ENCODE peak calls at places on chromosomes 1 and 21, in ten cellular contexts. N is uterus; F is right cardiac atrium; T is CD4-positive, alpha-beta memory T cell; U is CD8-positive, alpha-beta memory T cell; K is A549; V is heart left ventricle; B is left ventricle myocardium inferior; I is PC-9; S is Peyer's patch. H is an unnamed sample. For H3K4me1, the result is how much of the 10 kb centered on the place peaks cover.

GRCh38 chr1:243523766-243524165 is 267.9 kb downstream of the SDCCAG8 start:
- DNase-seq in U (no peak), S (no peak), T (no peak), B (no peak), I (no peak), V (no peak), N (no peak), F (no peak), K (no peak), H (no peak)

GRCh38 chr1:45490121-45490622 is 791 bp downstream of the TESK2 start:
- DNase-seq in K (no peak), I (peak), N (no peak), F (no peak), U (no peak), V (no peak), S (no peak), T (no peak), B (no peak), H (no peak)

GRCh38 chr1:87146538-87146937 is 182.1 kb upstream of the LMO4 start:
- DNase-seq in N (no peak), U (no peak), I (no peak), S (no peak), T (no peak), F (no peak), B (no peak), V (no peak), K (no peak), H (no peak)

GRCh38 chr1:38005195-38006007 is at the start of gene FHL3:
- DNase-seq in B (peak), I (peak), K (no peak), V (peak), F (peak), U (no peak), T (no peak), N (peak), S (peak), H (no peak)

GRCh38 chr21:38306407-38306806 is 49.6 kb downstream of the KCNJ15 start:
- DNase-seq in N (no peak), S (no peak), T (peak), K (peak), I (no peak), F (no peak), U (no peak), B (no peak), V (no peak), H (no peak)

GRCh38 chr1:169148472-169149252 is 42.2 kb downstream of the ATP1B1 start:
- DNase-seq in B (no peak), I (no peak), U (no peak), K (peak), V (no peak), T (no peak), F (no peak), N (no peak), S (no peak), H (no peak)

GRCh38 chr1:27335506-27336422 is 6.1 kb upstream of the SYTL1 start:
- DNase-seq in V (peak), N (no peak), U (no peak), T (no peak), B (no peak), K (no peak), S (no peak), F (peak), I (no peak), H (no peak)

GRCh38 chr1:42957880-42958487 is 684 bp downstream of the SLC2A1 start:
- DNase-seq in I (peak), V (peak), U (peak), K (peak), B (peak), T (peak), N (peak), S (peak), F (peak), H (peak)

GRCh38 chr1:89733748-89734147 is 87.1 kb upstream of the LRRC8D start:
- DNase-seq in F (no peak), N (no peak), T (no peak), U (no peak), S (no peak), K (no peak), B (no peak), I (no peak), V (no peak), H (no peak)

GRCh38 chr1:201447911-201448871 is 20.8 kb downstream of the PHLDA3 start:
- DNase-seq in N (peak), T (peak), K (peak), B (peak), F (peak), U (peak), S (peak), V (peak), I (peak), H (peak)

GRCh38 chr21:28644762-28645161 is 347.9 kb downstream of the LTN1 start:
- DNase-seq in F (no peak), T (no peak), U (no peak), V (no peak), B (no peak), S (no peak), K (no peak), N (no peak), I (no peak), H (no peak)

GRCh38 chr21:20882462-20883415 is 115.5 kb upstream of the NCAM2 start:
- DNase-seq in I (peak), B (no peak), N (no peak), T (no peak), V (no peak), S (no peak), U (no peak), F (no peak), K (peak), H (no peak)

GRCh38 chr1:2823921-2824660 is 22.6 kb upstream of the TTC34 start:
- DNase-seq in T (no peak), S (no peak), V (no peak), N (no peak), U (no peak), K (no peak), F (peak), I (no peak), B (no peak), H (no peak)

GRCh38 chr1:3743826-3744225 is 8.4 kb upstream of the CCDC27 start:
- DNase-seq in F (peak), T (no peak), S (no peak), I (no peak), K (no peak), V (peak), B (no peak), U (no peak), N (no peak), H (no peak)

GRCh38 chr1:25219661-25220251 is 12.5 kb downstream of the SYF2 start:
- DNase-seq in I (no peak), U (no peak), T (no peak), V (no peak), F (no peak), N (no peak), B (no peak), K (no peak), S (no peak), H (no peak)
- H3K27ac ChIP-seq in I (no peak), U (no peak), T (no peak), V (no peak), F (no peak), N (no peak), B (no peak), K (no peak), S (no peak), H (no peak)

DNA sequence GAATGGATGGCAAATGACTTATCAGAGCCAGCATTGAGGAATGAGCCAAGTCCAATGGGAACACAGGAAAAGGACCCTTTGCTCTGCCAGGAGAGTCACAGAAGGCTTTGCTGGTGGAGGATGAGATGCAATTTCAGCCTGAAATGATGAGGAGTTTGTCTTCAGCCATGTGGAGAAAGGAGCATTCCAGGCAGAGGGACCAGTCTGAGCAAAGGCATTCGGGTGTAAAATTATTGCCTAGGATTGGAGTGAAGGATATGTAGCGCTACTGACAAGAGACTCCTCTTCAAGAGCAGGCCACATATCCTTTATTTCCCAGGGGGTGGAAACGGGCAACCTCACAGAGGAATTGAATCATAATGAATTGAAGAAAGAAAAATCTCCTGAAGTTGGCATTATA is 1.1 kb upstream of the CSF1 start:
- DNase-seq in S (no peak), F (no peak), N (no peak), K (no peak), V (no peak), T (no peak), U (no peak), I (no peak), B (no peak), H (no peak)
- H3K4me1 ChIP-seq in S (under half), F (under half), N (under half), K (under half), V (half or more), T (half or more), U (half or more), I (under half), B (half or more), H (under half)

GRCh38 chr1:9110669-9111356 is 18.1 kb downstream of the GPR157 start:
- DNase-seq in K (peak), U (peak), I (peak), V (peak), T (peak), F (peak), N (peak), B (peak), S (peak), H (peak)
- H3K27ac ChIP-seq in K (peak), U (no peak), I (peak), V (no peak), T (no peak), F (no peak), N (no peak), B (no peak), S (no peak), H (no peak)

DNA sequence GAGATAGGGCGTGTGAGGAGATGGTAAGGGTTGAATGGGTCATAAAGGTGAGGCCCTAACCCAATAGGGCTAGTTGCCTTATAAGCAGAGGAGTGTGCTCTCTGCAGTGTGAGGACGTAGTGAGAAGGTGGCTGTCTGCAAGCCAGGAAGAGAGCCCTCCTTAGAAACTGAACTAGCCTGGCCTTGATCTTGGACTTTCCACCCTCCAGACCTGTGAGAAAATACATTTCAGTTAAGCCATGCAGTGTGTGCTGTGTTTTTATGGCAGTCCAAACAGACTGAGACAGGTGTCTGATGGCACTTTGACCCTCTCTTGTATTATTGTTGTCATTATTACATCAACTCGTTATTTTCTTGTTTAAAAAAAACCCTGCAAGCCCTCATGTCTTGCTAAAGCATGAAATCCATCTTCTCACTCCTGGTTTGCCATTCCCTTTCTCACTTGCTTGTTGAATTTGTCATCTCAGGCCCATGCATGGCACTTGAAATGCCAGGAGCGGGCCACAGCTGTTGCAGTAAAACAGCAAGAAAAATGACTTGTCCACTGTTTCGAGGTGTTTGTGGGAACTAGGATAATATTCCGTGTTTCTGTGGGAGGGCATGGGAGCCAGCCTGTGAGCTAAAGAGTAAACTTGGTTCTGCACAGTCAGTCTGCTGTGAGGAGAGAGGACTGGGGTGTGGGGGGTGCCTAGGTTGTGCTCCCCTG is 78.6 kb downstream of the STUM start:
- DNase-seq in I (no peak), F (no peak), K (no peak), V (peak), U (no peak), N (peak), T (no peak), S (no peak), B (no peak), H (no peak)
- H3K4me1 ChIP-seq in I (under half), F (under half), K (under half), V (under half), U (under half), N (under half), T (under half), S (under half), B (under half), H (under half)

GRCh38 chr1:176773038-176773437 is 310.1 kb downstream of the PAPPA2 start:
- DNase-seq in V (no peak), S (no peak), N (no peak), B (no peak), T (no peak), F (no peak), I (no peak), U (no peak), K (no peak), H (no peak)
- H3K27ac ChIP-seq in V (no peak), S (no peak), N (no peak), B (no peak), T (no peak), F (no peak), I (no peak), U (no peak), K (no peak), H (no peak)

DNA sequence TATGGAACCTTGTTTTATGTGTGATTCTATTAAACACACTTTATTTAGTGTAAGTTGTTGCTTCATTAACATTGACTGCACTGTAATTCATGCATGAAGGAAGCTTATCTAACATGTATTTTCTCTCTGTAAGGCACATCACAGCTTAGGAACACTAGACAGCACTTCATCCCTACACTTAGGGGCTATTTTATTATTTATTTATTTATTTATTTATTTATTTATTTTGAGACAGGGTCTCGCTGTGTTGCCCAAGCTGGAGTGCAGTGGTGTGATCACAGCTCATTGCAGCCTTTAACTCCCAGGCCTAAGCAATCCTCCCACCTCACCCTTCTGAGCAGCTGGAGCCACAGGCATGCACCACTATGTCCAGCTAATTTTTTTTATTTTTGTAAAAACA is 30.7 kb upstream of the GRHL3 start:
- DNase-seq in F (no peak), V (no peak), S (no peak), T (no peak), N (no peak), I (no peak), K (no peak), U (no peak), B (no peak), H (no peak)
- H3K4me1 ChIP-seq in F (under half), V (under half), S (under half), T (under half), N (under half), I (under half), K (half or more), U (under half), B (under half), H (under half)

GRCh38 chr21:29949991-29950390 is 10.2 kb upstream of the GRIK1 start:
- DNase-seq in I (no peak), U (no peak), B (no peak), T (no peak), V (no peak), K (no peak), N (no peak), F (no peak), S (no peak), H (no peak)
- H3K27ac ChIP-seq in I (no peak), U (no peak), B (no peak), T (no peak), V (no peak), K (no peak), N (no peak), F (no peak), S (no peak), H (no peak)

DNA sequence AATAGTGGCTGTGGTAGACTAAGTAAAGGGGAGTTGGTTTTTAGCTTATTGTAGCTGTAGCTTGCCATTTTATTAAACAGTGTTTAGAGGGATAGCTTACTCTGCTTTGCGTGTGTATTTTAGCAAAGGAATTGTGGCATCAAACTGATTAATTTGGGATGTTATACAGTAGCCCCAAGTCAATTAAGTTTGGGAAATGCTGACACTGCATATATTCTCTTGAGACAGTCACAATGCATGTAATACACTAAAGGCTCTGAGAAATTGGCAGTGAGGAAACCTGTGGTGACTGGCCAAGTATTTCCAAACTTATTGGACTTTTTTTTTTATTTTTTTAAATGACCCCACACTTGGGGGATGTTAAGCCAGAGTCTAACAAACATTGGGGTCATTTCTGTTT is 67.4 kb upstream of the RAVER2 start:
- DNase-seq in K (no peak), U (no peak), S (no peak), F (no peak), T (no peak), N (no peak), I (no peak), V (no peak), B (no peak), H (no peak)
- H3K4me1 ChIP-seq in K (under half), U (under half), S (under half), F (under half), T (under half), N (under half), I (under half), V (under half), B (under half), H (under half)

DNA sequence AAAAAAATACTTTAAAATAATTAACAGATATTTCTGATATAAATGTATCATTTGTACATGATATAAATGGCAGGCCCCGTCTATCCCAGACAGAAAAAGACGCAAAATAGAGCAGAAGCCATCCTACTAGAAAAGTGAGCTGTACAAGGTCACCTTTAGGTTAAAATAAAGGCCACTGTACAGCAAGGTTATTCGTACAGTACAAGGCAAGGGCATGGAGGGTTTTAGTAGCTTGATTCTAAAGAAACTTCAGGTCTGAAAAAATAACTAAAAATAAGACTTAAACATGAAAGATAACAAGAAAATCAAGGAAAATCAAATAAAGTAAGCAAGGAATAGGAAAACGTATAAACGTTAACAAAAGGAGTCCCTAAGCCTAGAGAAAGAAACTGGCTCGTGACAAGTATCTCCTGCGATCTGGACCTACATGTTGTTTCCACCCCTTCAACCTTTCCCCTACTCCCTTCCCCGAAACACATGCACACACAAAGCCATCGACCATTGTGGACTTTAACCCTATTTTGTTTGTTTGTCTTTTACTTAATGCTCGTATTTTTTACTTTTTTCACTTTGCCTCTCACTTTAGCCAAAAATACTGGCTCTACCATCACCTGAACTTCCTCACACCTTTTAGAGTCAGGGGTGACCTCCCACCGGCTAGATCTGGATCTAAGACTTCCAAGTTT is 26.5 kb upstream of the SLC30A10 start:
- DNase-seq in S (no peak), N (no peak), K (no peak), U (no peak), V (no peak), B (no peak), F (no peak), T (no peak), I (no peak), H (no peak)
- H3K27ac ChIP-seq in S (no peak), N (no peak), K (no peak), U (no peak), V (no peak), B (no peak), F (no peak), T (no peak), I (no peak), H (no peak)

DNA sequence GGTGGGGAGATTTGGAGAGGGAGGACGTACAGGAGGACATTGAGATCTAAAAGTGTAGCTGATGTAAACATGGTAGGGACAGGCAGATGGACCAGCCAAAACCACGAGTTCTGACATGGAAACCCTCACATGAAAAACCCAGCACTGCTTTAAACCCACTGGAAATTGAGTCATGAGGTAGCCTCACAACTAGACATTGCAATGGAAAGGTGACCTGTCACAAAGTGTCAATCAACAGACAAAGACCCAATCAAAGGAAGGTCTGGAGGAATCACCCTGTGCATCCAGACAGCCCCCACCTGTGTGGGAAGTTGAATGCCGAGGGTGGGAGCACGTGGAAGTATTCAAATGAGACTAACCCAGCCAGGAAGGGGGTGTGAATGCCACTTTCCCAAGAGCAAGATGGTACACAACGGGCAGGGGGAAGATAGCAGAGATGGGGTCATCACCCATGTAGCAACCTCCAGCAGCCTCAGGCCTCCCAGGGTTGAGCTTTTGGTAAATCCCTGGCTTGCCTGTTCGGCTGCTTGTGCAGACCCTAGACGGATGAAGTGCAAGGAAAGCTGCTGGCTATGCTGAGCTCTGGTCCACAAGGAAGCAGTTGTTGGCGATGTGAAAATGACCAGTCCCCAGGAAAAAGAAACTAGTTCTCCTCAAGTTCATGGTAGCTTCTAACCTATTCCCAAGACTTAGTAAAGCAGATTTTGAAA is 5.6 kb downstream of the FCMR start:
- DNase-seq in B (no peak), U (no peak), N (no peak), F (no peak), I (no peak), T (no peak), S (no peak), K (no peak), V (no peak), H (no peak)
- H3K4me1 ChIP-seq in B (under half), U (half or more), N (under half), F (under half), I (under half), T (half or more), S (under half), K (under half), V (under half), H (half or more)

H was measured in CD8-positive, alpha-beta T cell.